ENCODE peak calls at places on chromosomes 4 and X, in four cellular contexts. O, W, D and T are unnamed samples.

GRCh38 chrX:98380106-98380505 is 1496.4 kb downstream of the RPA4 start:
- DNase-seq in W (no peak), D (no peak), O (no peak), T (no peak)

GRCh38 chrX:31132803-31133202 is 61.0 kb upstream of the FTHL17 start:
- DNase-seq in W (no peak), O (no peak), D (no peak), T (no peak)

GRCh38 chr4:105666693-105667092 is 41.8 kb downstream of the INTS12 start:
- DNase-seq in D (no peak), W (no peak), O (no peak), T (no peak)

GRCh38 chrX:133475521-133475920 is 60.2 kb upstream of the GPC4 start:
- DNase-seq in O (no peak), W (no peak), D (no peak), T (no peak)

GRCh38 chr4:109560687-109561452 is 824 bp downstream of the MCUB start:
- DNase-seq in W (peak), O (peak), D (peak), T (peak)

GRCh38 chr4:142404191-142404611 is 441.9 kb downstream of the INPP4B start:
- DNase-seq in O (no peak), D (peak), W (no peak), T (no peak)

GRCh38 chr4:24971192-24971591 is 58.4 kb upstream of the CCDC149 start:
- DNase-seq in W (no peak), D (peak), O (no peak), T (no peak)

GRCh38 chr4:101527186-101527585 is 179.9 kb upstream of the PPP3CA start:
- DNase-seq in O (no peak), W (peak), D (no peak), T (peak)

GRCh38 chr4:77082886-77083608 is 7.3 kb upstream of the CCNI start:
- DNase-seq in O (no peak), D (no peak), W (no peak), T (no peak)

GRCh38 chr4:87066403-87067119 is 131.8 kb downstream of the AFF1 start:
- DNase-seq in D (no peak), O (no peak), W (no peak), T (no peak)

GRCh38 chr4:151744614-151745013 is 16.2 kb downstream of the GATB start:
- DNase-seq in W (no peak), D (peak), O (peak), T (no peak)

GRCh38 chr4:29861307-29861706 is 858.9 kb upstream of the PCDH7 start:
- DNase-seq in W (no peak), D (no peak), O (no peak), T (no peak)

GRCh38 chr4:156568479-156568878 is 403.1 kb downstream of the PDGFC start:
- DNase-seq in W (no peak), O (no peak), D (no peak), T (no peak)

GRCh38 chr4:8547108-8547911 is 32.9 kb upstream of the GPR78 start:
- DNase-seq in O (no peak), W (no peak), D (peak), T (no peak)

GRCh38 chrX:153689654-153690465 is 2.1 kb downstream of the SLC6A8 start:
- DNase-seq in O (no peak), D (no peak), W (no peak), T (no peak)

GRCh38 chrX:153537526-153538295 is 20.3 kb downstream of the ATP2B3 start:
- DNase-seq in W (no peak), O (no peak), D (no peak), T (no peak)

GRCh38 chrX:47623540-47624027 is 3.9 kb upstream of the SYN1 start:
- DNase-seq in W (peak), D (peak), O (peak), T (peak)

GRCh38 chr4:119212251-119212963 is at the start of gene USP53:
- DNase-seq in D (peak), O (peak), W (peak), T (peak)

GRCh38 chr4:52693492-52693891 is 34.4 kb upstream of the USP46 start:
- DNase-seq in W (no peak), D (no peak), O (no peak), T (no peak)